ENCODE peak calls at places on chromosomes 2 and 18, in four cellular contexts. S is aorta, J is astrocyte of the cerebellum, Y is T-helper 1 cell. T is an unnamed sample.
A peak's percentile ranks its signal among the peaks of the same experiment; 100 is the strongest.

GRCh38 chr2:75570948-75571729 is 10.4 kb upstream of the EVA1A start:
- DNase-seq in S (no peak), J (peak; percentile 53), Y (no peak), T (no peak)

GRCh38 chr2:862723-863466 is 87.8 kb upstream of the SNTG2 start:
- DNase-seq in S (no peak), J (no peak), Y (no peak), T (no peak)

GRCh38 chr18:72530622-72531021 is 13.5 kb downstream of the CBLN2 start:
- DNase-seq in J (peak; percentile 22), S (no peak), Y (no peak), T (no peak)

GRCh38 chr18:10388380-10388779 is 66.1 kb upstream of the APCDD1 start:
- DNase-seq in J (no peak), Y (no peak), S (no peak), T (no peak)

GRCh38 chr2:156399950-156400703 is 36.1 kb upstream of the GPD2 start:
- DNase-seq in J (peak; percentile 39), Y (peak; percentile 16), S (peak; percentile 95), T (peak; percentile 94)

GRCh38 chr2:137961602-137962001 is 2.7 kb upstream of the HNMT start:
- DNase-seq in S (no peak), Y (no peak), J (no peak), T (no peak)

GRCh38 chr18:44973282-44973681 is 292.6 kb downstream of the SETBP1 start:
- DNase-seq in Y (no peak), S (no peak), J (no peak), T (no peak)

GRCh38 chr2:219461061-219461514 is 26.4 kb downstream of the SPEG start:
- DNase-seq in Y (no peak), S (peak; percentile 93), J (no peak), T (no peak)

GRCh38 chr18:76572517-76573247 is 77.6 kb upstream of the ZNF516 start:
- DNase-seq in S (no peak), Y (no peak), J (no peak), T (no peak)

GRCh38 chr18:71115261-71115660 is 826.4 kb downstream of the SOCS6 start:
- DNase-seq in Y (no peak), J (no peak), S (no peak), T (no peak)